ENCODE peak calls at places on chromosome 10, in eight cellular contexts. F is mesenchymal stem cell; N is colonic mucosa; U is CD8-positive, alpha-beta memory T cell; C is mesendoderm; X is aorta; R is fibroblast of lung; I is breast epithelium. A is an unnamed sample. For H3K36me3 and H3K4me1, the result is how much of the 10 kb centered on the place peaks cover.

GRCh38 chr10:31602541-31603244 is 283.7 kb downstream of the ZEB1 start:
- DNase-seq in R (peak), U (no peak), I (peak), N (peak), F (peak), C (peak), X (peak), A (peak)

GRCh38 chr10:14409247-14409646 is 78.5 kb upstream of the FRMD4A start:
- DNase-seq in I (no peak), R (no peak), C (no peak), X (no peak), F (no peak), U (no peak), N (no peak), A (no peak)

GRCh38 chr10:15863733-15864132 is 3.4 kb upstream of the MINDY3 start:
- DNase-seq in I (no peak), U (no peak), R (no peak), F (no peak), C (no peak), N (no peak), X (no peak), A (no peak)

GRCh38 chr10:132094581-132095234 is 29.0 kb downstream of the JAKMIP3 start:
- DNase-seq in R (no peak), C (no peak), U (no peak), X (no peak), F (no peak), N (no peak), I (no peak), A (peak)

GRCh38 chr10:97714401-97715258 is 1.1 kb downstream of the MARVELD1 start:
- DNase-seq in I (peak), N (peak), F (peak), X (peak), R (peak), U (no peak), C (peak), A (peak)

GRCh38 chr10:131701131-131701947 is 199.5 kb upstream of the PPP2R2D start:
- DNase-seq in I (no peak), C (no peak), R (no peak), N (no peak), F (no peak), U (peak), X (no peak), A (peak)

GRCh38 chr10:49446031-49446430 is 50.1 kb upstream of the DRGX start:
- DNase-seq in I (no peak), U (no peak), N (no peak), X (no peak), R (peak), C (no peak), F (no peak), A (no peak)

GRCh38 chr10:90890347-90890746 is 18.6 kb downstream of the RPP30 start:
- DNase-seq in C (no peak), R (peak), X (no peak), N (no peak), I (no peak), U (no peak), F (no peak), A (no peak)

GRCh38 chr10:80356563-80356999 is at the start of the genes DYDC1 and DYDC2:
- DNase-seq in F (peak), I (no peak), N (peak), X (peak), U (peak), C (peak), R (peak), A (peak)

GRCh38 chr10:47009215-47009838 is 98.1 kb downstream of the PTPN20 start:
- DNase-seq in C (no peak), U (no peak), N (no peak), I (no peak), R (no peak), F (no peak), X (no peak), A (no peak)

GRCh38 chr10:121736315-121737002 is 138.2 kb upstream of the FGFR2 start:
- DNase-seq in I (no peak), F (no peak), C (no peak), N (no peak), U (no peak), R (peak), X (no peak), A (no peak)

GRCh38 chr10:96588060-96588554 is 1.3 kb upstream of the TM9SF3 start:
- DNase-seq in R (no peak), C (no peak), N (no peak), I (no peak), F (no peak), U (no peak), X (no peak), A (no peak)

GRCh38 chr10:128843972-128844371 is 623.1 kb upstream of the MGMT start:
- DNase-seq in R (no peak), C (peak), F (no peak), U (no peak), N (no peak), X (no peak), I (no peak), A (no peak)

GRCh38 chr10:78065616-78066410 is 32.1 kb downstream of the RPS24 start:
- DNase-seq in R (no peak), N (peak), X (no peak), U (no peak), C (no peak), F (no peak), I (no peak), A (peak)

GRCh38 chr10:101903827-101904520 is 60.4 kb upstream of the KCNIP2 start:
- DNase-seq in U (no peak), I (no peak), R (no peak), F (peak), C (no peak), N (peak), X (no peak), A (no peak)

GRCh38 chr10:77788496-77789010 is 138.0 kb downstream of the DLG5 start:
- DNase-seq in F (no peak), I (no peak), R (no peak), C (no peak), X (no peak), N (no peak), U (no peak), A (no peak)

GRCh38 chr10:100359529-100360150 is 12.6 kb downstream of the SCD start:
- DNase-seq in C (peak), X (no peak), U (no peak), R (no peak), I (no peak), N (no peak), F (no peak), A (no peak)

GRCh38 chr10:100359030-100359432 is 12.0 kb downstream of the SCD start:
- DNase-seq in U (no peak), F (no peak), C (peak), R (no peak), I (no peak), X (no peak), N (no peak), A (no peak)

GRCh38 chr10:100355069-100355468 is 8.0 kb downstream of the SCD start:
- DNase-seq in U (no peak), C (no peak), F (no peak), R (no peak), X (no peak), I (no peak), N (no peak), A (no peak)

GRCh38 chr10:100356067-100357017 is 9.3 kb downstream of the SCD start:
- DNase-seq in X (no peak), I (no peak), U (no peak), C (no peak), N (no peak), R (no peak), F (no peak), A (no peak)

GRCh38 chr10:100357073-100357858 is 10.2 kb downstream of the SCD start:
- DNase-seq in F (no peak), N (no peak), X (no peak), U (no peak), I (no peak), C (peak), R (no peak), A (no peak)
- H3K36me3 ChIP-seq in F (half or more), N (under half), X (under half), U (under half), I (under half), C (under half), R (under half), A (under half)

DNA sequence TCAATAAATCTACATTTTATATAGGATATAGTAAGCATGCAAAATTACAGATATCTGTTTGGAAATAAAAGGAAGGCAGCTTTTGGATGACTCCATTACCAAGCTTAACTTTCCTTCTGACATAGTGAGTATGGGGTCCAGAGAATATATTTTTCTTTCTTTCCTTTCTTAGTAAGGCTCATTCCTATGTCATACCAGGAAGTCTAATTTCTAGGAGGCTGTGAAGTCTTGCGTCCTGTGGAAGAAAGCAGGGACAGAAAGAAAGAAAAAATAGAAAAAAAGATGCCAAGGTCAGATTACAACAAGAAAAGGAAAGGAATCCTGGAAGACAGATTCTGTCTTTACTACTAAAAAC is 36.3 kb downstream of the AKR1C8 start:
- DNase-seq in N (no peak), U (no peak), R (no peak), X (no peak), C (no peak), F (no peak), I (no peak), A (no peak)
- H3K4me1 ChIP-seq in N (under half), U (under half), R (under half), X (under half), C (under half), F (under half), I (under half), A (under half)

DNA sequence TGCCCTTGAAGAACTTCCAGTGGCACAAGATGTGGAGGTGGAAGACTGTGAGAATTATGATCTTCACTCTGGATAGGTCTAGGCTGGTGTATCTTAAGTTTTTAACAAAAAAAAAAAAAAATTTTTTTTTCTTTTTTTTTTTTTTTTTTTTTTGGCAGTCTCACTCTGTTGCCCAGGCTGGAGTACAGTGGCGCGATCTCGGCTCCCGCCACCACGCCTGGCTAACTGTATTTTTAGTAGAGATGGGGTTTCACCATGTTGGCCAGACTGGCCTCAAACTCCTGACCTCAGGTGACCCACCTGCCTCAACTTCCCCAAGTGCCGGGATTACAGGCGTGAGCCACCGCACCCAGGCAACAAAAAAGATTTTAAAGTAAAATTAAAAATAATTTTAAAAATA is 37.9 kb downstream of the WAPL start:
- DNase-seq in I (no peak), U (no peak), X (no peak), C (no peak), R (no peak), N (no peak), F (no peak), A (no peak)
- H3K36me3 ChIP-seq in I (under half), U (under half), X (under half), C (under half), R (under half), N (under half), F (half or more), A (under half)

DNA sequence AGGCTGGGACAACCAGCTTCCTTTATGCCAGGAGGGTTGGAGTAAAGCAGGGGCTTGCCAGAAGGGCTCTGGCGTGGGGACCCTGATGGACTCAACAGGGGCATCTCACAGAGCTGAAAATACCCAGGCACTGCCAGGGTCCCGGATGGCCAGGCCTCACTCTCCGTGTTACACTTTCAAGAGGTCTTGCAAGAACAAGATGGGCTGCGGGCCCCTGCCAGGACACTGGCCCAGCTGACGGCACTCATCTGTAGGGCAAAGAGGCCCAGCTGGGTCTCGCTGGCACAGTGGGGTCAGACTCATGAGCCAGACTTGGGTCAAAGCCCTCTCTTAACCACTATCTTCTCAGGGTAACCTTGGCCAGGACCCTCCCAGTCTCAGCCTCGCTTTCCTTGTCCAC is 90.9 kb downstream of the FAM53B start:
- DNase-seq in X (no peak), N (no peak), R (no peak), C (no peak), F (no peak), U (no peak), I (no peak), A (no peak)
- H3K4me1 ChIP-seq in X (under half), N (under half), R (under half), C (under half), F (under half), U (half or more), I (under half), A (under half)

GRCh38 chr10:22588462-22588861 is 125.9 kb downstream of the PIP4K2A start:
- DNase-seq in C (no peak), X (no peak), I (no peak), F (no peak), U (no peak), R (no peak), N (no peak), A (no peak)
- H3K36me3 ChIP-seq in C (under half), X (under half), I (under half), F (half or more), U (under half), R (under half), N (under half), A (under half)

DNA sequence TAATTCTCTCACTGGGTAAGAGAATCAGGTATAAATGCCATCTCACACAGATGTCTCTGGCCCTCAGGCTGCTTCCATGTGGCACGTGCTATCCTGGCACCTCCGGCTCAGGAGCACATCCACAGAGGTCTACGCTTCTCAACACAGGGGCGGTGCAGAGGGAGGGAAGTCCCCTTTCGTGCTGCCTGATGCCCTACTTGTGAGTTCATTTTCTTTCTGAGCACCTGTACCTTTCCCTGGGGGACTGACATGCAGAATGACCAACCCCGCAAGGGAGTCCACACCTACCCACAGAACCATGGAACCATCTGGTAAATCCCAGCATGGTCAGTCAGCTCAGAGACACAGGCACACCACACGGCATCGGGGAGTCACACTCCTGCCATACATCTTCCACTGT is 99.0 kb upstream of the SAMD8 start:
- DNase-seq in R (no peak), N (no peak), C (no peak), F (no peak), X (no peak), I (no peak), U (no peak), A (no peak)
- H3K4me1 ChIP-seq in R (under half), N (under half), C (under half), F (under half), X (under half), I (under half), U (under half), A (under half)

GRCh38 chr10:8063935-8064334 is 9.4 kb downstream of the GATA3 start:
- DNase-seq in U (no peak), N (no peak), F (no peak), I (no peak), X (no peak), C (no peak), R (no peak), A (no peak)
- H3K36me3 ChIP-seq in U (under half), N (under half), F (under half), I (under half), X (under half), C (under half), R (under half), A (under half)

GRCh38 chr10:94500063-94500462 is 45.5 kb upstream of the HELLS start:
- DNase-seq in R (no peak), C (peak), X (no peak), F (peak), I (no peak), U (no peak), N (no peak), A (no peak)
- H3K4me1 ChIP-seq in R (under half), C (under half), X (under half), F (under half), I (under half), U (under half), N (under half), A (under half)

GRCh38 chr10:1375805-1376170 is 319.6 kb downstream of the WDR37 start:
- DNase-seq in F (no peak), U (no peak), C (no peak), R (no peak), N (peak), X (no peak), I (no peak), A (no peak)
- H3K36me3 ChIP-seq in F (under half), U (under half), C (under half), R (under half), N (under half), X (under half), I (under half), A (under half)

GRCh38 chr10:71968553-71969474 is 4.6 kb downstream of the CHST3 start:
- DNase-seq in F (peak), C (peak), U (no peak), X (no peak), I (no peak), N (no peak), R (peak), A (no peak)
- H3K4me1 ChIP-seq in F (half or more), C (under half), U (under half), X (under half), I (under half), N (under half), R (under half), A (half or more)